ENCODE peak calls at places on chromosome 4, in nine cellular contexts. T is activated T-cell treated with anti-CD3 and anti-CD28 coated beads for 1 hour; S is T follicular helper cell; L is fibroblast of lung; E is PC-9; I is NCI-H2029 treated with DMSO at 0.1 percent for 48 hours; J is stimulated activated CD4-positive, alpha-beta T cell treated with anti-CD3 and anti-CD28 coated beads, Interleukin-12 subunit alpha, Interleukin-12 subunit beta, amount 100 ng/mL, for 48 hours; F is renal cortical epithelial cell; H is endothelial cell. K is an unnamed sample.

GRCh38 chr4:70829492-70829891 is 10.2 kb downstream of the GRSF1 start:
- DNase-seq in J (no peak), F (no peak), T (no peak), E (no peak), L (no peak), S (no peak), I (no peak), H (no peak), K (no peak)

GRCh38 chr4:135732448-135732847 is 1530.9 kb upstream of the PABPC4L start:
- DNase-seq in S (no peak), L (no peak), E (no peak), H (no peak), F (peak), I (no peak), J (no peak), T (no peak), K (no peak)

GRCh38 chr4:142036795-142037583 is 400.6 kb downstream of the IL15 start:
- DNase-seq in I (no peak), T (no peak), E (no peak), J (no peak), L (no peak), H (no peak), S (no peak), F (peak), K (peak)

GRCh38 chr4:7397206-7398103 is 37.3 kb downstream of the PSAPL1 start:
- DNase-seq in I (no peak), E (no peak), J (no peak), S (no peak), L (no peak), F (no peak), H (no peak), T (no peak), K (no peak)

GRCh38 chr4:169244210-169244609 is 26.5 kb downstream of the SH3RF1 start:
- DNase-seq in F (peak), L (no peak), E (no peak), J (no peak), I (no peak), T (no peak), H (no peak), S (no peak), K (peak)

GRCh38 chr4:98517444-98518021 is 140.9 kb downstream of the TSPAN5 start:
- DNase-seq in E (no peak), F (no peak), I (no peak), H (no peak), J (no peak), T (no peak), L (peak), S (no peak), K (peak)

GRCh38 chr4:184255917-184256642 is 38.4 kb upstream of the ENPP6 start:
- DNase-seq in T (no peak), J (no peak), I (no peak), S (no peak), H (no peak), L (no peak), E (no peak), F (no peak), K (no peak)

GRCh38 chr4:102789317-102789717 is 28.5 kb upstream of the MANBA start:
- DNase-seq in F (no peak), E (no peak), I (no peak), T (no peak), H (no peak), L (peak), S (no peak), J (no peak), K (peak)

GRCh38 chr4:107709916-107710315 is 10.1 kb downstream of the PAPSS1 start:
- DNase-seq in J (no peak), L (no peak), H (no peak), I (no peak), E (no peak), F (no peak), T (no peak), S (no peak), K (peak)

GRCh38 chr4:985123-985830 is 1.6 kb upstream of the IDUA start:
- DNase-seq in L (peak), I (no peak), T (peak), H (peak), E (peak), S (peak), F (no peak), J (peak), K (peak)

GRCh38 chr4:77065382-77065781 is 10.4 kb downstream of the CCNI start:
- DNase-seq in H (no peak), S (no peak), J (no peak), E (no peak), L (no peak), T (no peak), F (no peak), I (no peak), K (peak)

GRCh38 chr4:41787931-41788330 is 39.4 kb upstream of the PHOX2B start:
- DNase-seq in T (no peak), H (no peak), E (no peak), L (no peak), J (no peak), I (no peak), F (no peak), S (no peak), K (no peak)

GRCh38 chr4:74223801-74224200 is 65.9 kb downstream of the MTHFD2L start:
- DNase-seq in E (no peak), I (no peak), F (peak), L (peak), H (no peak), T (no peak), S (no peak), J (no peak), K (peak)

GRCh38 chr4:176767183-176767582 is 25.5 kb downstream of the VEGFC start:
- DNase-seq in L (no peak), H (no peak), F (no peak), S (no peak), T (no peak), E (no peak), I (no peak), J (no peak), K (peak)

GRCh38 chr4:176838611-176839411 is 46.1 kb upstream of the VEGFC start:
- DNase-seq in S (no peak), I (no peak), T (no peak), F (peak), J (no peak), L (peak), H (no peak), E (no peak), K (peak)

GRCh38 chr4:86974481-86975050 is 39.8 kb downstream of the AFF1 start:
- DNase-seq in J (no peak), F (no peak), H (no peak), S (no peak), I (no peak), T (no peak), L (no peak), E (no peak), K (peak)

GRCh38 chr4:832108-832507 is 6.2 kb upstream of the CPLX1 start:
- DNase-seq in I (no peak), L (no peak), J (no peak), H (no peak), T (no peak), S (no peak), E (no peak), F (no peak), K (no peak)

GRCh38 chr4:111475001-111475400 is 670.3 kb upstream of the FAM241A start:
- DNase-seq in F (peak), E (no peak), L (peak), T (no peak), J (no peak), S (no peak), H (peak), I (no peak), K (peak)

K was measured in cardiac fibroblast.